ENCODE peak calls at places on chromosome 15, in six cellular contexts. B is HepG2, Q is NB4, H is K562, W is A549, E is GM12878. J is an unnamed sample.

GRCh38 chr15:89825264-89825940 is 10.8 kb upstream of the ANPEP start:
- DNase-seq in H (no peak), E (no peak), B (no peak), Q (peak), W (no peak), J (no peak)

GRCh38 chr15:60704129-60704528 is 225.2 kb upstream of the ICE2 start:
- DNase-seq in E (no peak), W (no peak), H (no peak), B (no peak), Q (no peak), J (no peak)

GRCh38 chr15:33985751-33986150 is 17.5 kb downstream of the CHRM5 start:
- DNase-seq in W (no peak), Q (no peak), E (no peak), B (no peak), H (no peak), J (no peak)

GRCh38 chr15:96076350-96076749 is 254.2 kb upstream of the NR2F2 start:
- DNase-seq in E (no peak), W (no peak), H (no peak), B (no peak), Q (peak), J (no peak)

GRCh38 chr15:60390231-60390630 is 7.6 kb downstream of the ANXA2 start:
- DNase-seq in W (no peak), H (no peak), B (no peak), E (no peak), Q (no peak), J (no peak)

GRCh38 chr15:77416954-77417353 is 3.0 kb downstream of the PEAK1 start:
- DNase-seq in E (no peak), H (peak), W (no peak), B (no peak), Q (no peak), J (no peak)

GRCh38 chr15:65132841-65133549 is 613 bp downstream of the PDCD7 start:
- DNase-seq in E (no peak), W (peak), H (peak), B (peak), Q (peak), J (peak)

GRCh38 chr15:31487811-31488436 is 161.3 kb downstream of the KLF13 start:
- DNase-seq in B (no peak), E (peak), Q (peak), W (no peak), H (no peak), J (no peak)

GRCh38 chr15:83794209-83794608 is 140.3 kb downstream of the ADAMTSL3 start:
- DNase-seq in Q (no peak), W (no peak), E (no peak), H (no peak), B (no peak), J (no peak)

GRCh38 chr15:55977225-55977624 is 16.2 kb downstream of the NEDD4 start:
- DNase-seq in H (no peak), Q (no peak), W (no peak), E (no peak), B (no peak), J (no peak)

GRCh38 chr15:65246026-65246714 is 34.9 kb upstream of the CILP start:
- DNase-seq in E (no peak), B (no peak), W (no peak), Q (no peak), H (no peak), J (no peak)

GRCh38 chr15:35753486-35753885 is 207.5 kb upstream of the DPH6 start:
- DNase-seq in H (no peak), Q (no peak), W (no peak), B (no peak), E (no peak), J (no peak)

GRCh38 chr15:27059610-27060202 is 88.7 kb downstream of the GABRG3 start:
- DNase-seq in H (peak), W (peak), Q (peak), E (no peak), B (peak), J (no peak)

GRCh38 chr15:68402432-68403160 is 29.4 kb downstream of the ITGA11 start:
- DNase-seq in Q (no peak), W (no peak), H (no peak), E (no peak), B (no peak), J (no peak)
- TF ChIP-seq MYC in Q (no peak), W (no peak), H (no peak), E (no peak), B (no peak), J (no peak)

GRCh38 chr15:81296218-81296617 is 27.7 kb downstream of the STARD5 start:
- DNase-seq in H (no peak), W (no peak), B (no peak), E (no peak), Q (no peak), J (no peak)
- TF ChIP-seq MYC in H (no peak), W (no peak), B (no peak), E (no peak), Q (no peak), J (no peak)

GRCh38 chr15:62089616-62090015 is 22.8 kb downstream of the C2CD4A start:
- DNase-seq in E (no peak), W (no peak), Q (no peak), B (no peak), H (no peak), J (peak)

GRCh38 chr15:62088361-62088693 is 21.6 kb downstream of the C2CD4A start:
- DNase-seq in B (no peak), Q (no peak), E (no peak), H (no peak), W (no peak), J (peak)

GRCh38 chr15:62090988-62091387 is 24.2 kb downstream of the C2CD4A start:
- DNase-seq in H (no peak), E (no peak), W (no peak), Q (no peak), B (no peak), J (no peak)

GRCh38 chr15:62085740-62086139 is 19.0 kb downstream of the C2CD4A start:
- DNase-seq in Q (no peak), W (no peak), B (no peak), H (no peak), E (no peak), J (no peak)

GRCh38 chr15:62087671-62088360 is 21.0 kb downstream of the C2CD4A start:
- DNase-seq in E (no peak), B (no peak), H (no peak), Q (no peak), W (no peak), J (peak)
- TF ChIP-seq MYC in E (no peak), B (no peak), H (no peak), Q (no peak), W (no peak), J (no peak)

GRCh38 chr15:68507447-68507846 is 71.3 kb upstream of the CORO2B start:
- DNase-seq in B (no peak), W (no peak), Q (no peak), E (no peak), H (no peak), J (no peak)
- TF ChIP-seq MYC in B (no peak), W (no peak), Q (no peak), E (no peak), H (no peak), J (no peak)

GRCh38 chr15:70197945-70198361 is 100.2 kb upstream of the TLE3 start:
- DNase-seq in H (no peak), W (no peak), Q (peak), B (peak), E (no peak), J (no peak)
- TF ChIP-seq MYC in H (no peak), W (no peak), Q (no peak), B (no peak), E (no peak), J (no peak)

DNA sequence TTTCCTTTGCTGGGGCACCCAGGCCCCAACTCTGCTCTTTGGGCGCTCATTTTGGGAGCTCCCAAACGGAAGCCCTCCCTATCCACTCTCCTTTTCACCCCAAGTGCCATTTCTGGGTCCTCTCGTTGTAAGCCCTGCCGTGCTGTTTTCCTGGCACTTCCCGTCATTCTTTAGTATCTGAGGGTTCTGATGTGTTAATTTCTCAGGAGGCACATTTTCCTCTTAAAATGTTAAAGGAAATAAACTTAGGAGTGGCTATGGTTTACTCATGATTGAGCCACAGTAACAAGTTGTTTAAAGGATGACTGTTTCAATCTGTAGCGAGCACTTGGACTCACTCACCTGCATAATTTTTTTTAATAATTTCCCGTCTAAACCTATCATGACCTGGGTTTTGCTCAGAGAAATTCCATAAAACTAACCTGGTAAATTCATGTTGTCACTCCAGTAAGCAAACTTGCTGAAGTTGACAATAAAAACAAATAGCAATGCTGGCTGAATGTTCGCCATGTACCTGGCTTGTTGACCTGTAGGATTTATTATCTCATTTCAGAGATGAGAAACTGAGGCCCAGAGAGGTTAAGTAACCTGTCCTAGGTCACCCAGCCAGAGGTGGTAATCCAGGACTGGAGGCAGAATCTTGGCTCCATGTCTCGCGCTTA is 10.6 kb downstream of the ALDH1A3 start:
- DNase-seq in E (no peak), B (no peak), Q (no peak), W (no peak), H (no peak), J (peak)
- TF ChIP-seq MYC in E (no peak), B (no peak), Q (no peak), W (no peak), H (no peak), J (no peak)

DNA sequence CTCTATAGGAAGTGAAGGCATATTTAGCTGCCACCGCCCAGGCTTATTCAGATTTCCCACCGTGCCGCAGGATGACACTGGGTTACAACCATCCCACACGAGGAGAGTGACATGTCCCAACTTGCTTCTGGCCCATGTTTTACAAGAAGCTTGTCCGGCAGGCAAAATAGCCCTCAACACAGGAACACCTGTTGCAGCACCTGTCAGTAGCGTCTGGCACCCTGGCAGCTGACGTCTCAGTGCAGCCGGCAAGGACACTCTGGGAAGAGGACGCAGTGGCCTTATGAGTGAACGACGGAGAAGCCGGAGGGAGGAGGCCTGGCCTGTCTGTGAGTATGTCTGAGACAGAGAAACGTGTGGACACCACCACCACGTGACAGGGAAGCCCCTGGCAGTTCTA is 32.1 kb downstream of the FAM174B start:
- DNase-seq in E (no peak), W (no peak), Q (no peak), B (no peak), H (no peak), J (no peak)
- TF ChIP-seq MYC in E (no peak), W (no peak), Q (no peak), B (no peak), H (no peak), J (no peak)

J was measured in endothelial cell of umbilical vein.